ENCODE peak calls at places on chromosomes 16 and 17, in seven cellular contexts. B is esophagus squamous epithelium; Q is mammary epithelial cell; C is HEK293T; U is activated CD4-positive, alpha-beta memory T cell treated with anti-CD3 and anti-CD28 coated beads for 36 hours; G is lung microvascular endothelial cell; I is activated T-cell treated with anti-CD3 and anti-CD28 coated beads, Interleukin-2, amount 50 U/mL, for 72 hours. W is an unnamed sample.

GRCh38 chr16:70706948-70707465 is 21.2 kb upstream of the MTSS2 start:
- DNase-seq in B (no peak), Q (peak; percentile 81), C (no peak), U (no peak), G (peak; percentile 59), I (no peak), W (peak; percentile 61)

GRCh38 chr16:56930516-56931252 is 1.3 kb upstream of the HERPUD1 start:
- DNase-seq in B (no peak), Q (no peak), C (no peak), U (no peak), G (no peak), I (no peak), W (no peak)

GRCh38 chr16:90001761-90002503 is 17.3 kb downstream of the DBNDD1 start:
- DNase-seq in B (no peak), Q (no peak), C (no peak), U (no peak), G (no peak), I (no peak), W (no peak)

GRCh38 chr16:88999457-89000206 is 22.6 kb upstream of the CBFA2T3 start:
- DNase-seq in B (no peak), Q (peak; percentile 25), C (no peak), U (peak; percentile 56), G (no peak), I (peak; percentile 62), W (no peak)

GRCh38 chr16:50059111-50059510 is 6.7 kb upstream of the HEATR3 start:
- DNase-seq in B (no peak), Q (no peak), C (no peak), U (no peak), G (no peak), I (no peak), W (no peak)

GRCh38 chr17:968812-969766 is 10.5 kb downstream of the NXN start:
- DNase-seq in B (no peak), Q (no peak), C (no peak), U (no peak), G (no peak), I (no peak), W (peak; percentile 21)

GRCh38 chr17:40828454-40829039 is 6.1 kb upstream of the KRT10 start:
- DNase-seq in B (no peak), Q (no peak), C (no peak), U (no peak), G (no peak), I (no peak), W (no peak)

GRCh38 chr17:21297026-21297520 is 12.6 kb downstream of the MAP2K3 start:
- DNase-seq in B (no peak), Q (no peak), C (no peak), U (no peak), G (no peak), I (no peak), W (no peak)

W was measured in kidney glomerular epithelial cell.